ENCODE peak calls at places on chromosomes 1 and 21, in nine cellular contexts. Q, N, W, O, T, J, I, L and M are unnamed samples.

GRCh38 chr1:224113005-224113404 is 906 bp upstream of the FBXO28 start:
- DNase-seq in Q (no peak), N (no peak), W (no peak), O (no peak), T (no peak), J (no peak), I (no peak), L (no peak), M (no peak)

GRCh38 chr1:162029205-162029604 is 5.5 kb upstream of the OLFML2B start:
- DNase-seq in Q (no peak), N (no peak), W (no peak), O (no peak), T (no peak), J (no peak), I (no peak), L (no peak), M (no peak)

GRCh38 chr1:241695454-241696171 is 43.5 kb downstream of the WDR64 start:
- DNase-seq in Q (peak), N (no peak), W (no peak), O (no peak), T (no peak), J (no peak), I (no peak), L (no peak), M (no peak)

GRCh38 chr1:21869620-21870121 is 57.6 kb downstream of the LDLRAD2 start:
- DNase-seq in Q (peak), N (no peak), W (no peak), O (peak), T (peak), J (peak), I (peak), L (no peak), M (no peak)

GRCh38 chr1:163877016-163877415 is 555.3 kb downstream of the NUF2 start:
- DNase-seq in Q (peak), N (no peak), W (no peak), O (no peak), T (no peak), J (no peak), I (no peak), L (no peak), M (no peak)

GRCh38 chr1:92536593-92537332 is 50.0 kb upstream of the GFI1 start:
- DNase-seq in Q (peak), N (no peak), W (no peak), O (no peak), T (no peak), J (peak), I (no peak), L (no peak), M (no peak)

GRCh38 chr1:19682257-19682656 is 17.6 kb downstream of the HTR6 start:
- DNase-seq in Q (peak), N (no peak), W (no peak), O (no peak), T (no peak), J (peak), I (no peak), L (no peak), M (peak)

GRCh38 chr21:22965455-22966125 is 1967.4 kb downstream of the NCAM2 start:
- DNase-seq in Q (no peak), N (no peak), W (no peak), O (no peak), T (no peak), J (no peak), I (no peak), L (no peak), M (no peak)

GRCh38 chr1:183571678-183572268 is 18.5 kb downstream of the NCF2 start:
- DNase-seq in Q (peak), N (no peak), W (no peak), O (no peak), T (no peak), J (no peak), I (no peak), L (no peak), M (no peak)

GRCh38 chr1:47761974-47762373 is 235.2 kb downstream of the TRABD2B start:
- DNase-seq in Q (no peak), N (no peak), W (no peak), O (no peak), T (no peak), J (no peak), I (no peak), L (no peak), M (no peak)

GRCh38 chr1:207030522-207031009 is 2.0 kb downstream of the C1orf116 start:
- DNase-seq in Q (no peak), N (no peak), W (no peak), O (no peak), T (no peak), J (no peak), I (no peak), L (no peak), M (no peak)

GRCh38 chr1:20080441-20081330 is 10.7 kb downstream of the PLA2G5 start:
- DNase-seq in Q (no peak), N (no peak), W (no peak), O (no peak), T (no peak), J (no peak), I (no peak), L (no peak), M (no peak)

GRCh38 chr21:18951291-18952038 is 547.9 kb upstream of the TMPRSS15 start:
- DNase-seq in Q (no peak), N (peak), W (peak), O (no peak), T (no peak), J (no peak), I (peak), L (no peak), M (no peak)

GRCh38 chr1:53731779-53732305 is 7.1 kb downstream of the GLIS1 start:
- DNase-seq in Q (peak), N (no peak), W (no peak), O (no peak), T (no peak), J (no peak), I (no peak), L (no peak), M (no peak)

GRCh38 chr1:48674641-48675040 is 102.0 kb downstream of the BEND5 start:
- DNase-seq in Q (peak), N (no peak), W (no peak), O (no peak), T (no peak), J (peak), I (no peak), L (no peak), M (peak)

GRCh38 chr1:29414091-29414490 is 177.8 kb downstream of the PTPRU start:
- DNase-seq in Q (no peak), N (no peak), W (no peak), O (no peak), T (no peak), J (no peak), I (no peak), L (no peak), M (no peak)

GRCh38 chr21:34688715-34689114 is 19.9 kb downstream of the CLIC6 start:
- DNase-seq in Q (no peak), N (no peak), W (no peak), O (no peak), T (no peak), J (no peak), I (no peak), L (no peak), M (no peak)

GRCh38 chr1:201904579-201904978 is 15.9 kb downstream of the SHISA4 start:
- DNase-seq in Q (peak), N (no peak), W (no peak), O (peak), T (peak), J (peak), I (peak), L (no peak), M (no peak)

GRCh38 chr21:25005388-25005787 is 601.9 kb downstream of the MRPL39 start:
- DNase-seq in Q (peak), N (no peak), W (no peak), O (no peak), T (no peak), J (no peak), I (no peak), L (no peak), M (no peak)

GRCh38 chr1:32931760-32932159 is 30.6 kb upstream of the TMEM54 start:
- DNase-seq in Q (no peak), N (no peak), W (no peak), O (no peak), T (no peak), J (no peak), I (no peak), L (no peak), M (no peak)

GRCh38 chr1:183543619-183544204 is 46.5 kb downstream of the NCF2 start:
- DNase-seq in Q (peak), N (no peak), W (peak), O (no peak), T (no peak), J (peak), I (no peak), L (no peak), M (no peak)

GRCh38 chr1:177913762-177914540 is 55.9 kb downstream of the SEC16B start:
- DNase-seq in Q (peak), N (peak), W (no peak), O (no peak), T (no peak), J (peak), I (peak), L (no peak), M (no peak)

GRCh38 chr1:18484276-18484675 is 3.5 kb downstream of the KLHDC7A start:
- DNase-seq in Q (no peak), N (no peak), W (no peak), O (no peak), T (no peak), J (no peak), I (no peak), L (no peak), M (no peak)

GRCh38 chr1:109910123-109910962 is at the start of gene CSF1:
- DNase-seq in Q (peak), N (peak), W (no peak), O (peak), T (peak), J (peak), I (peak), L (no peak), M (peak)

GRCh38 chr1:161946071-161946987 is 77.3 kb downstream of the OLFML2B start:
- DNase-seq in Q (peak), N (no peak), W (no peak), O (no peak), T (no peak), J (peak), I (no peak), L (no peak), M (no peak)

GRCh38 chr1:146012703-146013565 is 8.6 kb downstream of the HJV start:
- DNase-seq in Q (peak), N (no peak), W (no peak), O (no peak), T (peak), J (peak), I (no peak), L (no peak), M (no peak)

GRCh38 chr1:97599447-97599846 is 321.4 kb downstream of the DPYD start:
- DNase-seq in Q (no peak), N (peak), W (no peak), O (no peak), T (no peak), J (no peak), I (no peak), L (no peak), M (no peak)

GRCh38 chr1:78607944-78608343 is 12.3 kb upstream of the IFI44L start:
- DNase-seq in Q (no peak), N (peak), W (no peak), O (no peak), T (no peak), J (no peak), I (peak), L (no peak), M (no peak)

GRCh38 chr1:26540346-26540745 is 10.8 kb downstream of the RPS6KA1 start:
- DNase-seq in Q (no peak), N (no peak), W (no peak), O (no peak), T (no peak), J (no peak), I (no peak), L (no peak), M (no peak)

GRCh38 chr1:204149635-204150565 is 1.9 kb downstream of the ETNK2 start:
- DNase-seq in Q (no peak), N (no peak), W (no peak), O (no peak), T (peak), J (no peak), I (no peak), L (no peak), M (no peak)

GRCh38 chr1:20358761-20359263 is 68.1 kb downstream of the VWA5B1 start:
- DNase-seq in Q (peak), N (peak), W (no peak), O (no peak), T (no peak), J (peak), I (peak), L (no peak), M (no peak)

GRCh38 chr21:33023574-33024277 is 2.0 kb upstream of the OLIG2 start:
- DNase-seq in Q (no peak), N (peak), W (no peak), O (no peak), T (no peak), J (no peak), I (no peak), L (no peak), M (no peak)

GRCh38 chr1:186374313-186375151 is 521 bp downstream of the TPR start:
- DNase-seq in Q (peak), N (no peak), W (peak), O (no peak), T (no peak), J (peak), I (peak), L (no peak), M (peak)

GRCh38 chr1:45304311-45305081 is 22.2 kb upstream of the HPDL start:
- DNase-seq in Q (peak), N (no peak), W (no peak), O (no peak), T (peak), J (peak), I (peak), L (no peak), M (peak)

GRCh38 chr1:7679873-7680790 is 91.0 kb upstream of the VAMP3 start:
- DNase-seq in Q (peak), N (peak), W (no peak), O (no peak), T (no peak), J (peak), I (peak), L (no peak), M (peak)

GRCh38 chr21:38838598-38839369 is 33.1 kb downstream of the ETS2 start:
- DNase-seq in Q (no peak), N (no peak), W (no peak), O (no peak), T (no peak), J (no peak), I (no peak), L (no peak), M (no peak)
- H3K27ac ChIP-seq in Q (peak), N (no peak), W (no peak), O (no peak), T (no peak), J (no peak), I (peak), L (no peak), M (no peak)

GRCh38 chr1:227790868-227791267 is 24.6 kb upstream of the PRSS38 start:
- DNase-seq in Q (no peak), N (no peak), W (no peak), O (no peak), T (no peak), J (no peak), I (no peak), L (no peak), M (no peak)

GRCh38 chr1:227793079-227793947 is 22.2 kb upstream of the PRSS38 start:
- DNase-seq in Q (no peak), N (no peak), W (no peak), O (no peak), T (no peak), J (no peak), I (no peak), L (no peak), M (no peak)

GRCh38 chr1:227791425-227792090 is 23.9 kb upstream of the PRSS38 start:
- DNase-seq in Q (no peak), N (no peak), W (no peak), O (no peak), T (no peak), J (no peak), I (no peak), L (no peak), M (no peak)

GRCh38 chr1:227793948-227794812 is 21.3 kb upstream of the PRSS38 start:
- DNase-seq in Q (peak), N (peak), W (peak), O (peak), T (no peak), J (peak), I (no peak), L (no peak), M (no peak)

GRCh38 chr1:227792216-227793078 is 23.0 kb upstream of the PRSS38 start:
- DNase-seq in Q (no peak), N (peak), W (no peak), O (no peak), T (no peak), J (no peak), I (no peak), L (no peak), M (no peak)
- H3K27ac ChIP-seq in Q (no peak), N (no peak), W (no peak), O (peak), T (no peak), J (no peak), I (no peak), L (no peak), M (no peak)

GRCh38 chr1:84573967-84574842 is at the start of gene CTBS:
- DNase-seq in Q (peak), N (peak), W (peak), O (peak), T (peak), J (peak), I (peak), L (peak), M (peak)

GRCh38 chr1:84573481-84573966 is 716 bp downstream of the CTBS start:
- DNase-seq in Q (no peak), N (no peak), W (no peak), O (no peak), T (no peak), J (peak), I (no peak), L (no peak), M (no peak)

GRCh38 chr1:84571150-84571535 is 3.1 kb downstream of the CTBS start:
- DNase-seq in Q (no peak), N (no peak), W (no peak), O (no peak), T (no peak), J (peak), I (no peak), L (no peak), M (no peak)

GRCh38 chr1:84570436-84571149 is 3.6 kb downstream of the CTBS start:
- DNase-seq in Q (peak), N (no peak), W (no peak), O (no peak), T (no peak), J (peak), I (no peak), L (no peak), M (no peak)

GRCh38 chr1:84574936-84575335 is 696 bp upstream of the CTBS start:
- DNase-seq in Q (no peak), N (no peak), W (no peak), O (no peak), T (no peak), J (no peak), I (no peak), L (no peak), M (no peak)
- H3K27ac ChIP-seq in Q (no peak), N (no peak), W (no peak), O (peak), T (peak), J (no peak), I (peak), L (peak), M (no peak)

GRCh38 chr21:44817506-44817880 is 369 bp downstream of the SUMO3 start:
- DNase-seq in Q (peak), N (peak), W (peak), O (peak), T (peak), J (peak), I (peak), L (peak), M (peak)
- H3K27ac ChIP-seq in Q (no peak), N (no peak), W (no peak), O (peak), T (peak), J (no peak), I (peak), L (peak), M (peak)

DNA sequence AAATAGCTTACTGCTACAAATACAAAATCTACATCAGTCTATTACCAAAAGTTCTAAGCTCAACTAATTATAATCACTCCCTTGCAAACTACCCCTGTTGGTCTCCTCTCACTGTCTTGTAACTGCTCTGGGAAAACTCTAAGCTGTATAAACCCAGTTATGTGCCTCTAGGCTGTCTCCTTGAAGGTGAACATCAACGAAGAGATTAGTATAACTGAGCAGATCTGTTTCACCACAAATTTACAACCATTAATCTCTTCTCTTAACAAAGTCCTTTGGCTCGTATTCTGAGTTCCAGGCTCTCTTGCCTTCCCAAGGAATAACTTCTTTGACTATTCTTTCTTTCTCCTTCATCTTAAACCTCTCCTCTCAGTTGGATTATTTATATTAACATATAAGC is 84.4 kb upstream of the PRMT6 start:
- DNase-seq in Q (no peak), N (no peak), W (no peak), O (no peak), T (no peak), J (no peak), I (no peak), L (no peak), M (no peak)
- H3K27ac ChIP-seq in Q (no peak), N (no peak), W (no peak), O (no peak), T (no peak), J (no peak), I (peak), L (no peak), M (no peak)

DNA sequence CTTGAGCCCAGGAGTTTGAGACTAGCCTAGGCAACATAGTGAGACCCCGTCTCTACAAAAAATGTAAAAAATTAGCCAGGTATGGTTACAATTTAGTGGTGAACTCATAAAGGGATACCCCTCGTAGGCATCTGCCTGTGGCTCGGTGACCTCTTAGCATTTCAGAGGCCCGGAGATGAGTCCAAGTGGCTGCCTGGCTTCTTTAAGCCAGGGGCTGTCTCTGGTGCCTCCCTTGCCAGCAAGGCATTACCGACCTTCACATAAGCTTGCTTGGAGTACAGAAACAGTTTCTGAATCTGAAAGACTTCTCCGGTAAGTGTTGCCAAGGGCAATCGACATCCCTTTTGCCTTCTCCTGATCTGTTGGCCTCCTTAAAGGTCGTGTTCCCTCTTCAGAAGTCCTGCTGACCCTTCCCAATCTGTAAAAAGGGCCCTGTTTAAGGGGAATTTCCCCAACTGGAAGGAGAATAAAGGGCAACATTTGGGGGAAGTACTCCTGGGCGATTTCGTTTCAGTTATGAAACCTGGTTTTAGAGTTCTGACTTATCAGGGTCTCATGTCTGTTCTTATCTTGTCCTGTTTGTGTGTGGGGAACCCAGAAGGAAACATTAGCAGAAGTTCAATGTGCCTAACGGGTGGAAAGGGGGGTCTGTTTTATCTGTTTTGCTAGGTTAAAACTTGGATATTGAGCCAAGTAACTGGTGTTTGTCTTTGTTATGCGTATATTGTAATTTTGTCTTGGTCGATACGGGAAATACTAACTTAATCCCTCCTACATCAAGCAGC is 32.9 kb downstream of the KIFAP3 start:
- DNase-seq in Q (no peak), N (no peak), W (no peak), O (no peak), T (no peak), J (no peak), I (no peak), L (no peak), M (no peak)
- H3K27ac ChIP-seq in Q (no peak), N (no peak), W (no peak), O (no peak), T (no peak), J (no peak), I (no peak), L (no peak), M (no peak)

GRCh38 chr1:156122519-156123355 is 8.2 kb downstream of the LMNA start:
- DNase-seq in Q (peak), N (no peak), W (no peak), O (peak), T (peak), J (peak), I (peak), L (no peak), M (no peak)
- H3K27ac ChIP-seq in Q (peak), N (peak), W (no peak), O (peak), T (peak), J (peak), I (peak), L (peak), M (peak)